ENCODE peak calls at places on chromosomes 1 and 21, in eight cellular contexts. Y is OCI-LY7, C is GM23338, N is PC-3, W is HCT116, K is neural progenitor cell, E is SK-N-SH, T is MM.1S. L is an unnamed sample.

GRCh38 chr1:212440419-212440818 is 7.7 kb downstream of the NENF start:
- DNase-seq in K (no peak), E (no peak), C (no peak), T (no peak), W (no peak), Y (no peak), N (no peak), L (no peak)

GRCh38 chr1:22229374-22229773 is 86.5 kb upstream of the WNT4 start:
- DNase-seq in K (no peak), T (no peak), C (peak; percentile 49), N (peak; percentile 87), Y (no peak), E (no peak), W (no peak), L (peak; percentile 77)

GRCh38 chr1:27133158-27133557 is 21.8 kb downstream of the SLC9A1 start:
- DNase-seq in K (no peak), Y (peak; percentile 36), N (no peak), W (no peak), E (no peak), C (no peak), T (no peak), L (no peak)

GRCh38 chr21:38838598-38839369 is 33.1 kb downstream of the ETS2 start:
- DNase-seq in W (no peak), T (no peak), C (no peak), Y (no peak), E (no peak), K (no peak), N (no peak), L (no peak)

GRCh38 chr1:93588206-93588605 is 93.4 kb downstream of the BCAR3 start:
- DNase-seq in Y (no peak), C (no peak), K (no peak), N (no peak), T (no peak), E (no peak), W (no peak), L (no peak)

GRCh38 chr1:198811436-198811835 is 172.6 kb downstream of the PTPRC start:
- DNase-seq in K (no peak), W (no peak), Y (no peak), T (no peak), N (no peak), C (no peak), E (no peak), L (no peak)

GRCh38 chr1:216045400-216045799 is 377.8 kb downstream of the USH2A start:
- DNase-seq in E (no peak), W (no peak), T (no peak), K (no peak), Y (no peak), N (peak; percentile 45), C (no peak), L (no peak)

GRCh38 chr21:39687069-39687468 is 57.9 kb upstream of the IGSF5 start:
- DNase-seq in N (no peak), K (no peak), E (no peak), W (no peak), Y (no peak), C (no peak), T (no peak), L (no peak)

GRCh38 chr1:69985901-69986439 is 219.4 kb downstream of the LRRC40 start:
- DNase-seq in T (no peak), Y (no peak), W (no peak), N (no peak), K (no peak), E (no peak), C (no peak), L (no peak)

GRCh38 chr1:35850716-35851115 is 32.3 kb upstream of the AGO1 start:
- DNase-seq in W (no peak), C (no peak), Y (no peak), N (no peak), E (no peak), K (no peak), T (no peak), L (no peak)

GRCh38 chr1:176543360-176544136 is 80.6 kb downstream of the PAPPA2 start:
- DNase-seq in K (no peak), C (no peak), T (peak; percentile 20), W (no peak), Y (no peak), N (no peak), E (no peak), L (no peak)

GRCh38 chr1:23475134-23475628 is 8.8 kb downstream of the ASAP3 start:
- DNase-seq in W (no peak), Y (no peak), C (no peak), T (no peak), K (no peak), E (no peak), N (peak; percentile 92), L (peak; percentile 52)

GRCh38 chr21:45276620-45277019 is 11.1 kb downstream of the POFUT2 start:
- DNase-seq in K (no peak), C (no peak), E (no peak), T (no peak), W (no peak), Y (no peak), N (no peak), L (no peak)

GRCh38 chr21:45511661-45512431 is 30.4 kb downstream of the SLC19A1 start:
- DNase-seq in N (no peak), W (no peak), Y (no peak), K (no peak), T (no peak), E (no peak), C (no peak), L (no peak)

GRCh38 chr1:241077386-241078147 is 279.4 kb downstream of the RGS7 start:
- DNase-seq in E (no peak), T (no peak), W (no peak), Y (no peak), C (no peak), N (no peak), K (peak; percentile 8), L (no peak)

DNA sequence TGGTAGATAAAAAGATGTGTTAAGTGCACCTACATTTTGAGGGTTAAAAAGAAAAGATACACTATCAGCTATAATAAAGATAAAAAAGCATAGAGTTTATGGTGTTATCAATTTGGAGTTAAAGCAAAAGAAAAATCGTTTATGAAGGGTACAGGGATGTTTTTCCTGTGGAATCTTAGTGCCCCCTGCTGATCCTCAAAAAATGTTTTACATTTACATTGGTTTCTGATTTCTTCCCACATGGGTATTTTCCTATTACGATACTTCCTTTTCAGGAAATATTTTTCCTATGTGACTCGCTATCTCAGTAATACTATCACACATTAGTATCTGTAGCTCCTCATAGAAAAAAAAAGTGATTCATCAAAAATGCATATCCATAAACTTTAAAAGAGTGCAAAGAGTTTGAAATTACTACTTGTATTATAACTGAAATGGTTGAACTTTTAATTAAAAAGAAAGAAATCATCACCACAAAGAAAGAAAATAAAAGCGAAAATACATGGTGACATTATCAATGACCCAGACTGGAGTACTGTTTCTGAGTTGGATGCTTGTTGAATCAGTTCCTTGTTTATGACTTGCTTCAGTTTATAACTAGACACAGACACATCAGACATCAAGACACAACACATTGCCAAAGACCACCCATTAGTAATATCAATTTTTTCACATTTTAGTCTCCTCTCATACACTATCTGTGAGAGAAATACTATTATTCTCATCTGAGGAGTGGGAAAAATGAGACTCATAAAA is 293.2 kb downstream of the MRPL39 start:
- DNase-seq in W (no peak), Y (no peak), T (no peak), K (no peak), N (peak; percentile 63), C (no peak), E (peak; percentile 23), L (no peak)
- TF ChIP-seq CTCF in W (no peak), Y (peak; percentile 33), T (peak; percentile 49), K (peak; percentile 34), N (peak; percentile 75), C (peak; percentile 26), E (peak; percentile 74), L (peak; percentile 38)

GRCh38 chr1:235047331-235047871 is 81.2 kb downstream of the TOMM20 start:
- DNase-seq in Y (peak; percentile 33), T (no peak), E (no peak), N (no peak), W (no peak), K (no peak), C (no peak), L (no peak)

GRCh38 chr1:235043234-235043633 is 85.4 kb downstream of the TOMM20 start:
- DNase-seq in N (no peak), T (no peak), E (no peak), Y (no peak), C (no peak), K (no peak), W (no peak), L (no peak)

GRCh38 chr1:235045034-235045690 is 83.5 kb downstream of the TOMM20 start:
- DNase-seq in N (no peak), K (no peak), C (no peak), Y (no peak), T (no peak), E (no peak), W (no peak), L (no peak)

GRCh38 chr1:235049217-235049616 is 79.4 kb downstream of the TOMM20 start:
- DNase-seq in C (no peak), W (no peak), T (no peak), E (no peak), Y (no peak), N (no peak), K (no peak), L (no peak)

DNA sequence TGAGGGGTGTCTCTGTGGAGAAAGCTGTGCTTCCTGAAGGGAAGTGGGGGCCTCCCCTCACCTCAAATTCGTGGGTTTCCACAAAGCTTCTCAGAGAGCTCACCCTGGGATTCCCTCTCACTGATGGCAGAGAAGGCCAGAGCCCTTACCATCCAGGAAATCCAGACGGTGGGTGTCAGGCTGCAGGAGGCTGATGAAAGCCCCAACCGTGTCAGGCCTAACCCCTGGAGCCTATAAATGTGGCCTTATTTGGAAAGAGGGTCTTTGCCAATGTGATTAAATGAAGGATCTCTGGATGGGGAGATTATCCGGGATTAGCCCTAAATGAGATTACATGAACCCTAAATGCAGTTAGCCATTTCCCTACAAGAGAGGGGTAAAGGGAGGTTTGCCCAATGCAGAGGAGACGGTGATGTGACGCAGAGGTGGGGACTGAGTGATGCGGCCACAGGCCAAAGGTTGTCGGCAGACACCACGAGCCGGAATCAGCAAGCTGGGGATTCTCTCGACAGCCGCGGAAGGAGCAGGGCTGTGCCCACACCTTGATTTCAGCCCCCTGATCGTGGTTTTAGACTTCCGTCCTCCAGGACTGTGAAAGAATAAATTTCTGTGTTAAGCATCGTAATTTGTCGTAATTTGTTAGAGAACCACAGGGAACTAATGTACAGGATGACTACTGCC is 82.6 kb downstream of the TOMM20 start:
- DNase-seq in C (no peak), W (no peak), N (no peak), T (no peak), E (no peak), K (no peak), Y (no peak), L (no peak)
- TF ChIP-seq EZH2phosphoT487 in C (no peak), W (no peak), N (no peak), T (no peak), E (no peak), K (no peak), Y (no peak), L (no peak)

GRCh38 chr1:193755441-193755840 is 569.0 kb upstream of the B3GALT2 start:
- DNase-seq in T (no peak), N (no peak), E (no peak), C (no peak), W (no peak), K (no peak), Y (no peak), L (no peak)
- TF ChIP-seq CTCF in T (no peak), N (no peak), E (no peak), C (no peak), W (no peak), K (no peak), Y (no peak), L (no peak)

GRCh38 chr1:192807968-192808587 is 761 bp upstream of the RGS2 start:
- DNase-seq in N (peak; percentile 69), E (no peak), C (peak; percentile 47), K (peak; percentile 18), Y (no peak), W (no peak), T (no peak), L (peak; percentile 39)
- TF ChIP-seq EZH2phosphoT487 in N (no peak), E (no peak), C (no peak), K (no peak), Y (no peak), W (no peak), T (no peak), L (no peak)

L was measured in hepatocyte.